ENCODE peak calls at places on chromosomes 1 and 21, in four cellular contexts. T is lung microvascular endothelial cell; K is Calu3; E is stimulated activated CD4-positive, alpha-beta T cell treated with anti-CD3 and anti-CD28 coated beads, Interleukin-4, amount 100 ng/mL, for 48 hours. D is an unnamed sample.

GRCh38 chr1:33986389-33987095 is 122.7 kb downstream of the HMGB4 start:
- DNase-seq in K (no peak), T (no peak), E (no peak), D (no peak)

GRCh38 chr1:228141871-228142615 is 2.0 kb downstream of the GUK1 start:
- DNase-seq in T (no peak), E (no peak), K (no peak), D (no peak)

GRCh38 chr1:157838966-157839365 is 2.6 kb downstream of the CD5L start:
- DNase-seq in K (peak), T (no peak), E (no peak), D (no peak)

GRCh38 chr21:33901421-33902288 is 13.9 kb downstream of the ATP5PO start:
- DNase-seq in E (no peak), K (peak), T (peak), D (peak)

GRCh38 chr1:54376085-54377039 is 29.8 kb downstream of the SSBP3 start:
- DNase-seq in E (no peak), K (peak), T (no peak), D (no peak)

GRCh38 chr1:236345728-236346127 is 48.4 kb upstream of the EDARADD start:
- DNase-seq in T (peak), E (no peak), K (no peak), D (no peak)

GRCh38 chr21:44702111-44702972 is 5.4 kb downstream of the KRTAP10-12 start:
- DNase-seq in K (no peak), T (no peak), E (no peak), D (no peak)

GRCh38 chr1:199821029-199821779 is 206.3 kb upstream of the NR5A2 start:
- DNase-seq in E (no peak), T (no peak), K (no peak), D (no peak)

GRCh38 chr21:32611471-32611997 is 643 bp downstream of the CFAP298 start:
- DNase-seq in E (peak), K (peak), T (peak), D (peak)

GRCh38 chr1:218025454-218025853 is 259.6 kb upstream of the RRP15 start:
- DNase-seq in E (no peak), K (no peak), T (no peak), D (no peak)

GRCh38 chr1:111769517-111770146 is 13.9 kb downstream of the DDX20 start:
- DNase-seq in E (peak), K (peak), T (peak), D (peak)

GRCh38 chr1:202624781-202625108 is 85.5 kb downstream of the SYT2 start:
- DNase-seq in T (peak), K (no peak), E (no peak), D (no peak)

GRCh38 chr1:91876751-91877573 is 9.0 kb downstream of the TGFBR3 start:
- DNase-seq in T (no peak), E (no peak), K (no peak), D (no peak)

GRCh38 chr21:25855591-25855990 is 120.8 kb downstream of the GABPA start:
- DNase-seq in K (no peak), E (no peak), T (peak), D (no peak)

GRCh38 chr1:218182455-218182854 is 102.6 kb upstream of the RRP15 start:
- DNase-seq in K (no peak), E (no peak), T (no peak), D (no peak)